ENCODE peak calls at places on chromosomes 7 and 10, in six cellular contexts. One of them, this sample, is unnamed.

GRCh38 chr7:151844080-151844827 is 32.7 kb downstream of the PRKAG2 start:
- DNase-seq in CD8-positive, alpha-beta memory T cell: no peak
- DNase-seq in Panc1: peak
- DNase-seq in OCI-LY7: no peak
- DNase-seq in colonic mucosa: no peak
- DNase-seq in left lung: no peak
- DNase-seq in this sample: no peak

GRCh38 chr7:99102809-99103690 is 40.9 kb downstream of the SMURF1 start:
- DNase-seq in CD8-positive, alpha-beta memory T cell: no peak
- DNase-seq in Panc1: peak
- DNase-seq in OCI-LY7: no peak
- DNase-seq in colonic mucosa: no peak
- DNase-seq in left lung: no peak
- DNase-seq in this sample: no peak

GRCh38 chr7:46507601-46508000 is 586.5 kb upstream of the IGFBP3 start:
- DNase-seq in CD8-positive, alpha-beta memory T cell: no peak
- DNase-seq in Panc1: no peak
- DNase-seq in OCI-LY7: no peak
- DNase-seq in colonic mucosa: no peak
- DNase-seq in left lung: no peak
- DNase-seq in this sample: no peak

GRCh38 chr7:2719007-2719406 is 31.0 kb downstream of the AMZ1 start:
- DNase-seq in CD8-positive, alpha-beta memory T cell: peak
- DNase-seq in Panc1: no peak
- DNase-seq in OCI-LY7: peak
- DNase-seq in colonic mucosa: peak
- DNase-seq in left lung: no peak
- DNase-seq in this sample: peak

GRCh38 chr7:157397751-157398691 is 61.2 kb downstream of the DNAJB6 start:
- DNase-seq in CD8-positive, alpha-beta memory T cell: peak
- DNase-seq in Panc1: no peak
- DNase-seq in OCI-LY7: peak
- DNase-seq in colonic mucosa: peak
- DNase-seq in left lung: no peak
- DNase-seq in this sample: no peak

GRCh38 chr10:554182-554848 is 135.2 kb downstream of the DIP2C start:
- DNase-seq in CD8-positive, alpha-beta memory T cell: no peak
- DNase-seq in Panc1: no peak
- DNase-seq in OCI-LY7: no peak
- DNase-seq in colonic mucosa: no peak
- DNase-seq in left lung: no peak
- DNase-seq in this sample: no peak

GRCh38 chr7:23291957-23292560 is 7.1 kb upstream of the MALSU1 start:
- DNase-seq in CD8-positive, alpha-beta memory T cell: no peak
- DNase-seq in Panc1: no peak
- DNase-seq in OCI-LY7: no peak
- DNase-seq in colonic mucosa: no peak
- DNase-seq in left lung: no peak
- DNase-seq in this sample: no peak

GRCh38 chr10:127945335-127945734 is 38.4 kb downstream of the PTPRE start:
- DNase-seq in CD8-positive, alpha-beta memory T cell: no peak
- DNase-seq in Panc1: no peak
- DNase-seq in OCI-LY7: peak
- DNase-seq in colonic mucosa: peak
- DNase-seq in left lung: no peak
- DNase-seq in this sample: no peak

GRCh38 chr7:21915140-21915539 is 30.6 kb downstream of the CDCA7L start:
- DNase-seq in CD8-positive, alpha-beta memory T cell: no peak
- DNase-seq in Panc1: no peak
- DNase-seq in OCI-LY7: no peak
- DNase-seq in colonic mucosa: no peak
- DNase-seq in left lung: no peak
- DNase-seq in this sample: no peak

GRCh38 chr10:124677291-124677690 is 66.9 kb downstream of the FAM53B start:
- DNase-seq in CD8-positive, alpha-beta memory T cell: no peak
- DNase-seq in Panc1: no peak
- DNase-seq in OCI-LY7: no peak
- DNase-seq in colonic mucosa: no peak
- DNase-seq in left lung: no peak
- DNase-seq in this sample: no peak

GRCh38 chr10:124675261-124675660 is 68.9 kb downstream of the FAM53B start:
- DNase-seq in CD8-positive, alpha-beta memory T cell: no peak
- DNase-seq in Panc1: no peak
- DNase-seq in OCI-LY7: no peak
- DNase-seq in colonic mucosa: no peak
- DNase-seq in left lung: no peak
- DNase-seq in this sample: no peak

GRCh38 chr10:124677871-124678565 is 66.2 kb downstream of the FAM53B start:
- DNase-seq in CD8-positive, alpha-beta memory T cell: no peak
- DNase-seq in Panc1: no peak
- DNase-seq in OCI-LY7: no peak
- DNase-seq in colonic mucosa: no peak
- DNase-seq in left lung: no peak
- DNase-seq in this sample: peak

GRCh38 chr10:124675824-124676223 is 68.4 kb downstream of the FAM53B start:
- DNase-seq in CD8-positive, alpha-beta memory T cell: no peak
- DNase-seq in Panc1: no peak
- DNase-seq in OCI-LY7: no peak
- DNase-seq in colonic mucosa: no peak
- DNase-seq in left lung: no peak
- DNase-seq in this sample: no peak

DNA sequence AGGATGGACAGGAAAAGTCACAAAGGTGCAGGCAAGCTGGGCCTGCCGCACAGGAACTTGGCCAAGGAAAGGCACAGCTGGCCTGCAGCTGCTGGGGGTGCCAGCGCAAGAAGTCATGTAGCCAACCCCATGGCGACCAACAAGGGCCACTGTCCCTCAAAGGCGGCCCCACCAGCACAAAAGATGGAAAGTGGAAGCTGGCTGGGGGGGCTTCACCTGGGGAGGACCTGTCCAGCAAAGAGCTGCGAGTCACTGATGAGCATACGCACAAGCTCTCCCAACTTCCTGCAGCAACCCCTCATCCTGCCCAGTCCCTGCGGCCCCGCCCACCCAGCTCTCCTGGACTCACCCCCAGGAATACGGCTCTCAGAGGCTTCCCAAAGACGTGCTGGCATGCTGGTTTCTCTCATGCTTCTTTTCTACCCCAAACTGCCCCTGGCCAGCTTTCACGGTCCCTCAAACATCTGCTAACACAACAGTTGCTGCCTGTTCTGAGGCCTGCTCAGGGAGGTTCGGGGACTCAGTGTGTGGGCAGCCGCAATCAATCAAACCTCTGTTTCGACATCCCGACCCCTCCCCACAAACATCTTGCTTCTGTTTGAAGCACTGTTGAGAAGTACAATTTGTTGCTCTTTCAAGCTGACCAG is 67.6 kb downstream of the FAM53B start:
- DNase-seq in CD8-positive, alpha-beta memory T cell: no peak
- DNase-seq in Panc1: no peak
- DNase-seq in OCI-LY7: no peak
- DNase-seq in colonic mucosa: no peak
- DNase-seq in left lung: no peak
- DNase-seq in this sample: no peak
- H3K27ac ChIP-seq in CD8-positive, alpha-beta memory T cell: no peak
- H3K27ac ChIP-seq in Panc1: no peak
- H3K27ac ChIP-seq in OCI-LY7: no peak
- H3K27ac ChIP-seq in colonic mucosa: no peak
- H3K27ac ChIP-seq in left lung: peak
- H3K27ac ChIP-seq in this sample: peak

GRCh38 chr10:26481914-26482550 is 43.9 kb downstream of the APBB1IP start:
- DNase-seq in CD8-positive, alpha-beta memory T cell: peak
- DNase-seq in Panc1: no peak
- DNase-seq in OCI-LY7: peak
- DNase-seq in colonic mucosa: no peak
- DNase-seq in left lung: no peak
- DNase-seq in this sample: peak

GRCh38 chr10:26483554-26483953 is 45.4 kb downstream of the APBB1IP start:
- DNase-seq in CD8-positive, alpha-beta memory T cell: no peak
- DNase-seq in Panc1: no peak
- DNase-seq in OCI-LY7: no peak
- DNase-seq in colonic mucosa: no peak
- DNase-seq in left lung: no peak
- DNase-seq in this sample: no peak

GRCh38 chr10:26480909-26481703 is 43.0 kb downstream of the APBB1IP start:
- DNase-seq in CD8-positive, alpha-beta memory T cell: no peak
- DNase-seq in Panc1: no peak
- DNase-seq in OCI-LY7: peak
- DNase-seq in colonic mucosa: no peak
- DNase-seq in left lung: peak
- DNase-seq in this sample: no peak

GRCh38 chr10:26478061-26478460 is 39.9 kb downstream of the APBB1IP start:
- DNase-seq in CD8-positive, alpha-beta memory T cell: no peak
- DNase-seq in Panc1: no peak
- DNase-seq in OCI-LY7: peak
- DNase-seq in colonic mucosa: no peak
- DNase-seq in left lung: no peak
- DNase-seq in this sample: no peak

DNA sequence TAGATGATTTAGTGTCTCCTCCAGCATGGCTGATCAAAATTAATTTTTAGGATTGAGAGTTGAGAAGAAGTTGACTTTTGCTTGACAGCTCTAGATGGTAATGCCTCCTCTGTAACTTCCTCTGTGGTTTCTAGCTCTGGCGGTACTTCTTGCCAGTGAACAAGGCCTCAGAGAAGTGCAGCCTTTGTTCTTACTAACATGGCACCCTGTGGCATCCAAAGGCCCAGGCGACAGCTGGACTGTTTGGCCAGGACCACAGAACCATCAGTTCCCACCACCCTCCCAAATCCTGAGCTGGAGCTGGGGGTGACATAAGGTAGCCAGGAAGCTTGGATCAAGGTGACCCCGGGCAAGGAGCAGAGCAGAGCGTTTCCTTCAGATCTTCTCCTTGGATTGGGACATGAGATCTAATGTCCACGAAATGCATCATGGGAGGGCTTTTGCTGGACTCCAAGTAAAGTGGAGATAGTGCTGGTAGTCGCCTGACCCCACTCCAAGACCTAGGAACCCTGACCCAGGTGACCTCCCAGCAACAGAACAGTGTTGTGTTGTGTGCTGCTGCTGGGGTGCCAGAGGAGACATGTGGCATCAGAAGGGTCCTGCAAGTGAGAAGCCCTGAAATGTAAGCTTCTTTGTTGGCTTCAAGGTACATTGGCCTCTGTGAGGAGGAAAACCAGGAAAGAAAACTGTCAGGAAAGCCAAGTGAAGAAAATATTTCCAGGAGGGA is 41.8 kb downstream of the APBB1IP start:
- DNase-seq in CD8-positive, alpha-beta memory T cell: peak
- DNase-seq in Panc1: no peak
- DNase-seq in OCI-LY7: peak
- DNase-seq in colonic mucosa: no peak
- DNase-seq in left lung: no peak
- DNase-seq in this sample: no peak
- H3K27ac ChIP-seq in CD8-positive, alpha-beta memory T cell: no peak
- H3K27ac ChIP-seq in Panc1: no peak
- H3K27ac ChIP-seq in OCI-LY7: peak
- H3K27ac ChIP-seq in colonic mucosa: peak
- H3K27ac ChIP-seq in left lung: peak
- H3K27ac ChIP-seq in this sample: peak

GRCh38 chr10:99535764-99536399 is 3.1 kb downstream of the NKX2-3 start:
- DNase-seq in CD8-positive, alpha-beta memory T cell: no peak
- DNase-seq in Panc1: no peak
- DNase-seq in OCI-LY7: no peak
- DNase-seq in colonic mucosa: no peak
- DNase-seq in left lung: no peak
- DNase-seq in this sample: no peak

GRCh38 chr10:99539120-99539519 is 6.4 kb downstream of the NKX2-3 start:
- DNase-seq in CD8-positive, alpha-beta memory T cell: no peak
- DNase-seq in Panc1: no peak
- DNase-seq in OCI-LY7: no peak
- DNase-seq in colonic mucosa: no peak
- DNase-seq in left lung: no peak
- DNase-seq in this sample: no peak

GRCh38 chr10:99538287-99538917 is 5.7 kb downstream of the NKX2-3 start:
- DNase-seq in CD8-positive, alpha-beta memory T cell: no peak
- DNase-seq in Panc1: no peak
- DNase-seq in OCI-LY7: no peak
- DNase-seq in colonic mucosa: no peak
- DNase-seq in left lung: no peak
- DNase-seq in this sample: no peak

GRCh38 chr10:99536400-99537254 is 3.9 kb downstream of the NKX2-3 start:
- DNase-seq in CD8-positive, alpha-beta memory T cell: no peak
- DNase-seq in Panc1: no peak
- DNase-seq in OCI-LY7: no peak
- DNase-seq in colonic mucosa: no peak
- DNase-seq in left lung: no peak
- DNase-seq in this sample: no peak

GRCh38 chr10:99537381-99538286 is 4.9 kb downstream of the NKX2-3 start:
- DNase-seq in CD8-positive, alpha-beta memory T cell: no peak
- DNase-seq in Panc1: no peak
- DNase-seq in OCI-LY7: no peak
- DNase-seq in colonic mucosa: no peak
- DNase-seq in left lung: no peak
- DNase-seq in this sample: no peak
- H3K27ac ChIP-seq in CD8-positive, alpha-beta memory T cell: no peak
- H3K27ac ChIP-seq in Panc1: no peak
- H3K27ac ChIP-seq in OCI-LY7: no peak
- H3K27ac ChIP-seq in colonic mucosa: peak
- H3K27ac ChIP-seq in left lung: no peak
- H3K27ac ChIP-seq in this sample: no peak

GRCh38 chr10:70458329-70459060 is 17.0 kb upstream of the NODAL start:
- DNase-seq in CD8-positive, alpha-beta memory T cell: no peak
- DNase-seq in Panc1: no peak
- DNase-seq in OCI-LY7: no peak
- DNase-seq in colonic mucosa: peak
- DNase-seq in left lung: peak
- DNase-seq in this sample: no peak

GRCh38 chr10:70459771-70460490 is 18.4 kb upstream of the NODAL start:
- DNase-seq in CD8-positive, alpha-beta memory T cell: no peak
- DNase-seq in Panc1: no peak
- DNase-seq in OCI-LY7: no peak
- DNase-seq in colonic mucosa: no peak
- DNase-seq in left lung: no peak
- DNase-seq in this sample: no peak

GRCh38 chr10:70456164-70456563 is 14.7 kb upstream of the NODAL start:
- DNase-seq in CD8-positive, alpha-beta memory T cell: no peak
- DNase-seq in Panc1: no peak
- DNase-seq in OCI-LY7: no peak
- DNase-seq in colonic mucosa: no peak
- DNase-seq in left lung: no peak
- DNase-seq in this sample: no peak

GRCh38 chr10:70459061-70459770 is 17.7 kb upstream of the NODAL start:
- DNase-seq in CD8-positive, alpha-beta memory T cell: no peak
- DNase-seq in Panc1: no peak
- DNase-seq in OCI-LY7: no peak
- DNase-seq in colonic mucosa: no peak
- DNase-seq in left lung: no peak
- DNase-seq in this sample: no peak

DNA sequence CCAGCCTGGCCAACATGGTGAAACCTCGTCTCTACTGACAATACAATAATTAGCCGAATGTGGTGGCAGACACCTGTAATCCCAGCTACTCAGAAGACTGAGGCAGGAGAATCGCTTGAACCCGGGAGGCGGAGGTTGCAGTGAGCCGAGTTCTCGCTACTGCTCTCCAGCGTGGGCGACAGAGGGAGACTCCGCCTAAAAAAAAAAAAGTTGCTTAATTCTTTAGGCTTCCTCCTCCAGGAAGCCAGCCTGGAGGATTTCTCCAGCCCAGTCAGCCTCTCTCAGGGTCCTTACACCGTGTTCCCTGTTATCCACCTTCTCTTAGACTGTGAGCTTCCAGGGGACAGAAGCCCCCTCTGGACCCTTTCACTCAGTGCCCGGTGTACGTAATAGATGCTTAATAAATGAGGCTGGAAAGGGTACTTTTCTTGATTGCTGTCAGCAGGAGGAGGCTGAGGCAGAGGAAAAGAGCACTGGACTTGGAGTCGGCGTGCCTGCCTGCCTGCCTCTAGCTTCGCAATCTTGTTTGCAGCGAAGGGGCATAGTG is 16.4 kb upstream of the NODAL start:
- DNase-seq in CD8-positive, alpha-beta memory T cell: no peak
- DNase-seq in Panc1: no peak
- DNase-seq in OCI-LY7: no peak
- DNase-seq in colonic mucosa: no peak
- DNase-seq in left lung: no peak
- DNase-seq in this sample: no peak
- H3K27ac ChIP-seq in CD8-positive, alpha-beta memory T cell: no peak
- H3K27ac ChIP-seq in Panc1: no peak
- H3K27ac ChIP-seq in OCI-LY7: no peak
- H3K27ac ChIP-seq in colonic mucosa: no peak
- H3K27ac ChIP-seq in left lung: no peak
- H3K27ac ChIP-seq in this sample: no peak